ENCODE peak calls at places on chromosomes 1 and 21, in seven cellular contexts. One of them, this sample, is unnamed.

GRCh38 chr1:20008391-20008841 is 29.0 kb upstream of the PLA2G2A start:
- DNase-seq in LoVo: no peak
- DNase-seq in glomerular endothelial cell: no peak
- DNase-seq in HEK293T: no peak
- DNase-seq in A673: no peak
- DNase-seq in stimulated activated CD8-positive, alpha-beta memory T cell treated with anti-CD3 and anti-CD28 coated beads, Interleukin-2, amount 100 ng/mL, for 1 hour: no peak
- DNase-seq in activated CD4-positive, alpha-beta T cell treated with anti-CD3 and anti-CD28 coated beads for 24 hours: no peak
- DNase-seq in this sample: no peak

GRCh38 chr1:108947871-108948525 is 15.3 kb downstream of the CLCC1 start:
- DNase-seq in LoVo: no peak
- DNase-seq in glomerular endothelial cell: no peak
- DNase-seq in HEK293T: no peak
- DNase-seq in A673: no peak
- DNase-seq in stimulated activated CD8-positive, alpha-beta memory T cell treated with anti-CD3 and anti-CD28 coated beads, Interleukin-2, amount 100 ng/mL, for 1 hour: no peak
- DNase-seq in activated CD4-positive, alpha-beta T cell treated with anti-CD3 and anti-CD28 coated beads for 24 hours: no peak
- DNase-seq in this sample: no peak

GRCh38 chr1:201383647-201384405 is 6.3 kb upstream of the TNNT2 start:
- DNase-seq in LoVo: no peak
- DNase-seq in glomerular endothelial cell: no peak
- DNase-seq in HEK293T: no peak
- DNase-seq in A673: peak
- DNase-seq in stimulated activated CD8-positive, alpha-beta memory T cell treated with anti-CD3 and anti-CD28 coated beads, Interleukin-2, amount 100 ng/mL, for 1 hour: no peak
- DNase-seq in activated CD4-positive, alpha-beta T cell treated with anti-CD3 and anti-CD28 coated beads for 24 hours: no peak
- DNase-seq in this sample: peak

GRCh38 chr1:183363967-183364366 is 54.2 kb downstream of the NMNAT2 start:
- DNase-seq in LoVo: no peak
- DNase-seq in glomerular endothelial cell: no peak
- DNase-seq in HEK293T: no peak
- DNase-seq in A673: no peak
- DNase-seq in stimulated activated CD8-positive, alpha-beta memory T cell treated with anti-CD3 and anti-CD28 coated beads, Interleukin-2, amount 100 ng/mL, for 1 hour: no peak
- DNase-seq in activated CD4-positive, alpha-beta T cell treated with anti-CD3 and anti-CD28 coated beads for 24 hours: no peak
- DNase-seq in this sample: no peak

GRCh38 chr1:15952317-15953258 is 23.3 kb downstream of the ZBTB17 start:
- DNase-seq in LoVo: no peak
- DNase-seq in glomerular endothelial cell: no peak
- DNase-seq in HEK293T: no peak
- DNase-seq in A673: peak
- DNase-seq in stimulated activated CD8-positive, alpha-beta memory T cell treated with anti-CD3 and anti-CD28 coated beads, Interleukin-2, amount 100 ng/mL, for 1 hour: no peak
- DNase-seq in activated CD4-positive, alpha-beta T cell treated with anti-CD3 and anti-CD28 coated beads for 24 hours: no peak
- DNase-seq in this sample: peak

GRCh38 chr1:71046891-71047634 is 553 bp downstream of the PTGER3 start:
- DNase-seq in LoVo: no peak
- DNase-seq in glomerular endothelial cell: no peak
- DNase-seq in HEK293T: no peak
- DNase-seq in A673: peak
- DNase-seq in stimulated activated CD8-positive, alpha-beta memory T cell treated with anti-CD3 and anti-CD28 coated beads, Interleukin-2, amount 100 ng/mL, for 1 hour: no peak
- DNase-seq in activated CD4-positive, alpha-beta T cell treated with anti-CD3 and anti-CD28 coated beads for 24 hours: no peak
- DNase-seq in this sample: no peak

GRCh38 chr1:14300991-14301703 is 297.3 kb upstream of the KAZN start:
- DNase-seq in LoVo: no peak
- DNase-seq in glomerular endothelial cell: no peak
- DNase-seq in HEK293T: no peak
- DNase-seq in A673: peak
- DNase-seq in stimulated activated CD8-positive, alpha-beta memory T cell treated with anti-CD3 and anti-CD28 coated beads, Interleukin-2, amount 100 ng/mL, for 1 hour: no peak
- DNase-seq in activated CD4-positive, alpha-beta T cell treated with anti-CD3 and anti-CD28 coated beads for 24 hours: no peak
- DNase-seq in this sample: no peak

GRCh38 chr1:117009132-117009531 is 7.6 kb downstream of the CD101 start:
- DNase-seq in LoVo: no peak
- DNase-seq in glomerular endothelial cell: no peak
- DNase-seq in HEK293T: no peak
- DNase-seq in A673: no peak
- DNase-seq in stimulated activated CD8-positive, alpha-beta memory T cell treated with anti-CD3 and anti-CD28 coated beads, Interleukin-2, amount 100 ng/mL, for 1 hour: no peak
- DNase-seq in activated CD4-positive, alpha-beta T cell treated with anti-CD3 and anti-CD28 coated beads for 24 hours: no peak
- DNase-seq in this sample: no peak

GRCh38 chr1:68358439-68358838 is 91.3 kb downstream of the RPE65 start:
- DNase-seq in LoVo: no peak
- DNase-seq in glomerular endothelial cell: no peak
- DNase-seq in HEK293T: no peak
- DNase-seq in A673: peak
- DNase-seq in stimulated activated CD8-positive, alpha-beta memory T cell treated with anti-CD3 and anti-CD28 coated beads, Interleukin-2, amount 100 ng/mL, for 1 hour: no peak
- DNase-seq in activated CD4-positive, alpha-beta T cell treated with anti-CD3 and anti-CD28 coated beads for 24 hours: no peak
- DNase-seq in this sample: no peak

GRCh38 chr1:58880592-58880991 is 96.7 kb upstream of the JUN start:
- DNase-seq in LoVo: no peak
- DNase-seq in glomerular endothelial cell: no peak
- DNase-seq in HEK293T: no peak
- DNase-seq in A673: no peak
- DNase-seq in stimulated activated CD8-positive, alpha-beta memory T cell treated with anti-CD3 and anti-CD28 coated beads, Interleukin-2, amount 100 ng/mL, for 1 hour: no peak
- DNase-seq in activated CD4-positive, alpha-beta T cell treated with anti-CD3 and anti-CD28 coated beads for 24 hours: no peak
- DNase-seq in this sample: no peak

GRCh38 chr1:84436907-84437667 is 38.8 kb downstream of the DNASE2B start:
- DNase-seq in LoVo: no peak
- DNase-seq in glomerular endothelial cell: no peak
- DNase-seq in HEK293T: no peak
- DNase-seq in A673: no peak
- DNase-seq in stimulated activated CD8-positive, alpha-beta memory T cell treated with anti-CD3 and anti-CD28 coated beads, Interleukin-2, amount 100 ng/mL, for 1 hour: no peak
- DNase-seq in activated CD4-positive, alpha-beta T cell treated with anti-CD3 and anti-CD28 coated beads for 24 hours: no peak
- DNase-seq in this sample: no peak

GRCh38 chr1:17646444-17647287 is 107.2 kb downstream of the ARHGEF10L start:
- DNase-seq in LoVo: no peak
- DNase-seq in glomerular endothelial cell: no peak
- DNase-seq in HEK293T: no peak
- DNase-seq in A673: no peak
- DNase-seq in stimulated activated CD8-positive, alpha-beta memory T cell treated with anti-CD3 and anti-CD28 coated beads, Interleukin-2, amount 100 ng/mL, for 1 hour: no peak
- DNase-seq in activated CD4-positive, alpha-beta T cell treated with anti-CD3 and anti-CD28 coated beads for 24 hours: no peak
- DNase-seq in this sample: no peak

GRCh38 chr21:28485301-28486022 is 507.2 kb downstream of the LTN1 start:
- DNase-seq in LoVo: no peak
- DNase-seq in glomerular endothelial cell: no peak
- DNase-seq in HEK293T: no peak
- DNase-seq in A673: no peak
- DNase-seq in stimulated activated CD8-positive, alpha-beta memory T cell treated with anti-CD3 and anti-CD28 coated beads, Interleukin-2, amount 100 ng/mL, for 1 hour: no peak
- DNase-seq in activated CD4-positive, alpha-beta T cell treated with anti-CD3 and anti-CD28 coated beads for 24 hours: no peak
- DNase-seq in this sample: no peak

GRCh38 chr1:38031513-38031866 is 15.1 kb downstream of the POU3F1 start:
- DNase-seq in LoVo: no peak
- DNase-seq in glomerular endothelial cell: no peak
- DNase-seq in HEK293T: no peak
- DNase-seq in A673: no peak
- DNase-seq in stimulated activated CD8-positive, alpha-beta memory T cell treated with anti-CD3 and anti-CD28 coated beads, Interleukin-2, amount 100 ng/mL, for 1 hour: no peak
- DNase-seq in activated CD4-positive, alpha-beta T cell treated with anti-CD3 and anti-CD28 coated beads for 24 hours: no peak
- DNase-seq in this sample: no peak

GRCh38 chr1:17292299-17293198 is 15.4 kb upstream of the PADI4 start:
- DNase-seq in LoVo: no peak
- DNase-seq in glomerular endothelial cell: no peak
- DNase-seq in HEK293T: no peak
- DNase-seq in A673: no peak
- DNase-seq in stimulated activated CD8-positive, alpha-beta memory T cell treated with anti-CD3 and anti-CD28 coated beads, Interleukin-2, amount 100 ng/mL, for 1 hour: no peak
- DNase-seq in activated CD4-positive, alpha-beta T cell treated with anti-CD3 and anti-CD28 coated beads for 24 hours: no peak
- DNase-seq in this sample: no peak

GRCh38 chr1:64920936-64921589 is 45.3 kb downstream of the JAK1 start:
- DNase-seq in LoVo: no peak
- DNase-seq in glomerular endothelial cell: no peak
- DNase-seq in HEK293T: no peak
- DNase-seq in A673: no peak
- DNase-seq in stimulated activated CD8-positive, alpha-beta memory T cell treated with anti-CD3 and anti-CD28 coated beads, Interleukin-2, amount 100 ng/mL, for 1 hour: no peak
- DNase-seq in activated CD4-positive, alpha-beta T cell treated with anti-CD3 and anti-CD28 coated beads for 24 hours: no peak
- DNase-seq in this sample: no peak

GRCh38 chr21:45234906-45235305 is 52.8 kb downstream of the POFUT2 start:
- DNase-seq in LoVo: no peak
- DNase-seq in glomerular endothelial cell: no peak
- DNase-seq in HEK293T: no peak
- DNase-seq in A673: no peak
- DNase-seq in stimulated activated CD8-positive, alpha-beta memory T cell treated with anti-CD3 and anti-CD28 coated beads, Interleukin-2, amount 100 ng/mL, for 1 hour: no peak
- DNase-seq in activated CD4-positive, alpha-beta T cell treated with anti-CD3 and anti-CD28 coated beads for 24 hours: no peak
- DNase-seq in this sample: peak

GRCh38 chr1:59414406-59415133 is 117.7 kb downstream of the FGGY start:
- DNase-seq in LoVo: no peak
- DNase-seq in glomerular endothelial cell: no peak
- DNase-seq in HEK293T: no peak
- DNase-seq in A673: no peak
- DNase-seq in stimulated activated CD8-positive, alpha-beta memory T cell treated with anti-CD3 and anti-CD28 coated beads, Interleukin-2, amount 100 ng/mL, for 1 hour: no peak
- DNase-seq in activated CD4-positive, alpha-beta T cell treated with anti-CD3 and anti-CD28 coated beads for 24 hours: no peak
- DNase-seq in this sample: peak

GRCh38 chr1:167936930-167937708 is at the start of gene MPC2:
- DNase-seq in LoVo: peak
- DNase-seq in glomerular endothelial cell: no peak
- DNase-seq in HEK293T: peak
- DNase-seq in A673: peak
- DNase-seq in stimulated activated CD8-positive, alpha-beta memory T cell treated with anti-CD3 and anti-CD28 coated beads, Interleukin-2, amount 100 ng/mL, for 1 hour: peak
- DNase-seq in activated CD4-positive, alpha-beta T cell treated with anti-CD3 and anti-CD28 coated beads for 24 hours: peak
- DNase-seq in this sample: peak

GRCh38 chr1:42152907-42153597 is at the start of gene GUCA2B:
- DNase-seq in LoVo: no peak
- DNase-seq in glomerular endothelial cell: no peak
- DNase-seq in HEK293T: no peak
- DNase-seq in A673: no peak
- DNase-seq in stimulated activated CD8-positive, alpha-beta memory T cell treated with anti-CD3 and anti-CD28 coated beads, Interleukin-2, amount 100 ng/mL, for 1 hour: no peak
- DNase-seq in activated CD4-positive, alpha-beta T cell treated with anti-CD3 and anti-CD28 coated beads for 24 hours: no peak
- DNase-seq in this sample: no peak

GRCh38 chr1:159200759-159201158 is 3.9 kb upstream of the ACKR1 start:
- DNase-seq in LoVo: no peak
- DNase-seq in glomerular endothelial cell: no peak
- DNase-seq in HEK293T: no peak
- DNase-seq in A673: no peak
- DNase-seq in stimulated activated CD8-positive, alpha-beta memory T cell treated with anti-CD3 and anti-CD28 coated beads, Interleukin-2, amount 100 ng/mL, for 1 hour: no peak
- DNase-seq in activated CD4-positive, alpha-beta T cell treated with anti-CD3 and anti-CD28 coated beads for 24 hours: no peak
- DNase-seq in this sample: no peak

GRCh38 chr1:150150511-150151021 is 850 bp downstream of the PLEKHO1 start:
- DNase-seq in LoVo: no peak
- DNase-seq in glomerular endothelial cell: no peak
- DNase-seq in HEK293T: peak
- DNase-seq in A673: peak
- DNase-seq in stimulated activated CD8-positive, alpha-beta memory T cell treated with anti-CD3 and anti-CD28 coated beads, Interleukin-2, amount 100 ng/mL, for 1 hour: no peak
- DNase-seq in activated CD4-positive, alpha-beta T cell treated with anti-CD3 and anti-CD28 coated beads for 24 hours: no peak
- DNase-seq in this sample: peak

GRCh38 chr1:166925791-166926483 is 49.4 kb downstream of the ILDR2 start:
- DNase-seq in LoVo: peak
- DNase-seq in glomerular endothelial cell: no peak
- DNase-seq in HEK293T: no peak
- DNase-seq in A673: peak
- DNase-seq in stimulated activated CD8-positive, alpha-beta memory T cell treated with anti-CD3 and anti-CD28 coated beads, Interleukin-2, amount 100 ng/mL, for 1 hour: no peak
- DNase-seq in activated CD4-positive, alpha-beta T cell treated with anti-CD3 and anti-CD28 coated beads for 24 hours: no peak
- DNase-seq in this sample: peak

GRCh38 chr1:233544304-233544703 is 69.6 kb upstream of the KCNK1 start:
- DNase-seq in LoVo: no peak
- DNase-seq in glomerular endothelial cell: no peak
- DNase-seq in HEK293T: no peak
- DNase-seq in A673: no peak
- DNase-seq in stimulated activated CD8-positive, alpha-beta memory T cell treated with anti-CD3 and anti-CD28 coated beads, Interleukin-2, amount 100 ng/mL, for 1 hour: no peak
- DNase-seq in activated CD4-positive, alpha-beta T cell treated with anti-CD3 and anti-CD28 coated beads for 24 hours: no peak
- DNase-seq in this sample: no peak

GRCh38 chr1:54774820-54775498 is 10.6 kb upstream of the PARS2 start:
- DNase-seq in LoVo: no peak
- DNase-seq in glomerular endothelial cell: no peak
- DNase-seq in HEK293T: peak
- DNase-seq in A673: peak
- DNase-seq in stimulated activated CD8-positive, alpha-beta memory T cell treated with anti-CD3 and anti-CD28 coated beads, Interleukin-2, amount 100 ng/mL, for 1 hour: no peak
- DNase-seq in activated CD4-positive, alpha-beta T cell treated with anti-CD3 and anti-CD28 coated beads for 24 hours: no peak
- DNase-seq in this sample: peak

GRCh38 chr1:51249445-51249844 is 13.4 kb downstream of the RNF11 start:
- DNase-seq in LoVo: no peak
- DNase-seq in glomerular endothelial cell: no peak
- DNase-seq in HEK293T: no peak
- DNase-seq in A673: no peak
- DNase-seq in stimulated activated CD8-positive, alpha-beta memory T cell treated with anti-CD3 and anti-CD28 coated beads, Interleukin-2, amount 100 ng/mL, for 1 hour: no peak
- DNase-seq in activated CD4-positive, alpha-beta T cell treated with anti-CD3 and anti-CD28 coated beads for 24 hours: no peak
- DNase-seq in this sample: no peak

GRCh38 chr1:176770066-176770465 is 307.1 kb downstream of the PAPPA2 start:
- DNase-seq in LoVo: no peak
- DNase-seq in glomerular endothelial cell: no peak
- DNase-seq in HEK293T: no peak
- DNase-seq in A673: no peak
- DNase-seq in stimulated activated CD8-positive, alpha-beta memory T cell treated with anti-CD3 and anti-CD28 coated beads, Interleukin-2, amount 100 ng/mL, for 1 hour: no peak
- DNase-seq in activated CD4-positive, alpha-beta T cell treated with anti-CD3 and anti-CD28 coated beads for 24 hours: no peak
- DNase-seq in this sample: no peak

GRCh38 chr1:201229771-201230635 is 39.4 kb downstream of the IGFN1 start:
- DNase-seq in LoVo: peak
- DNase-seq in glomerular endothelial cell: no peak
- DNase-seq in HEK293T: no peak
- DNase-seq in A673: no peak
- DNase-seq in stimulated activated CD8-positive, alpha-beta memory T cell treated with anti-CD3 and anti-CD28 coated beads, Interleukin-2, amount 100 ng/mL, for 1 hour: no peak
- DNase-seq in activated CD4-positive, alpha-beta T cell treated with anti-CD3 and anti-CD28 coated beads for 24 hours: no peak
- DNase-seq in this sample: no peak

GRCh38 chr1:160993544-160993943 is 27.4 kb downstream of the F11R start:
- DNase-seq in LoVo: no peak
- DNase-seq in glomerular endothelial cell: no peak
- DNase-seq in HEK293T: no peak
- DNase-seq in A673: peak
- DNase-seq in stimulated activated CD8-positive, alpha-beta memory T cell treated with anti-CD3 and anti-CD28 coated beads, Interleukin-2, amount 100 ng/mL, for 1 hour: no peak
- DNase-seq in activated CD4-positive, alpha-beta T cell treated with anti-CD3 and anti-CD28 coated beads for 24 hours: no peak
- DNase-seq in this sample: peak

GRCh38 chr1:216464489-216464888 is 41.2 kb upstream of the USH2A start:
- DNase-seq in LoVo: no peak
- DNase-seq in glomerular endothelial cell: no peak
- DNase-seq in HEK293T: no peak
- DNase-seq in A673: peak
- DNase-seq in stimulated activated CD8-positive, alpha-beta memory T cell treated with anti-CD3 and anti-CD28 coated beads, Interleukin-2, amount 100 ng/mL, for 1 hour: no peak
- DNase-seq in activated CD4-positive, alpha-beta T cell treated with anti-CD3 and anti-CD28 coated beads for 24 hours: no peak
- DNase-seq in this sample: no peak

GRCh38 chr21:15250384-15250783 is 185.6 kb upstream of the NRIP1 start:
- DNase-seq in LoVo: no peak
- DNase-seq in glomerular endothelial cell: no peak
- DNase-seq in HEK293T: no peak
- DNase-seq in A673: no peak
- DNase-seq in stimulated activated CD8-positive, alpha-beta memory T cell treated with anti-CD3 and anti-CD28 coated beads, Interleukin-2, amount 100 ng/mL, for 1 hour: no peak
- DNase-seq in activated CD4-positive, alpha-beta T cell treated with anti-CD3 and anti-CD28 coated beads for 24 hours: no peak
- DNase-seq in this sample: no peak

GRCh38 chr21:41766051-41766882 is 585 bp downstream of the RIPK4 start:
- DNase-seq in LoVo: no peak
- DNase-seq in glomerular endothelial cell: no peak
- DNase-seq in HEK293T: no peak
- DNase-seq in A673: peak
- DNase-seq in stimulated activated CD8-positive, alpha-beta memory T cell treated with anti-CD3 and anti-CD28 coated beads, Interleukin-2, amount 100 ng/mL, for 1 hour: no peak
- DNase-seq in activated CD4-positive, alpha-beta T cell treated with anti-CD3 and anti-CD28 coated beads for 24 hours: no peak
- DNase-seq in this sample: no peak

GRCh38 chr1:214989341-214989740 is 93.2 kb upstream of the KCNK2 start:
- DNase-seq in LoVo: no peak
- DNase-seq in glomerular endothelial cell: no peak
- DNase-seq in HEK293T: no peak
- DNase-seq in A673: no peak
- DNase-seq in stimulated activated CD8-positive, alpha-beta memory T cell treated with anti-CD3 and anti-CD28 coated beads, Interleukin-2, amount 100 ng/mL, for 1 hour: no peak
- DNase-seq in activated CD4-positive, alpha-beta T cell treated with anti-CD3 and anti-CD28 coated beads for 24 hours: no peak
- DNase-seq in this sample: no peak

GRCh38 chr1:7536891-7537591 is 234.1 kb upstream of the VAMP3 start:
- DNase-seq in LoVo: no peak
- DNase-seq in glomerular endothelial cell: no peak
- DNase-seq in HEK293T: no peak
- DNase-seq in A673: no peak
- DNase-seq in stimulated activated CD8-positive, alpha-beta memory T cell treated with anti-CD3 and anti-CD28 coated beads, Interleukin-2, amount 100 ng/mL, for 1 hour: no peak
- DNase-seq in activated CD4-positive, alpha-beta T cell treated with anti-CD3 and anti-CD28 coated beads for 24 hours: no peak
- DNase-seq in this sample: no peak

GRCh38 chr1:30522031-30523004 is 201.1 kb downstream of the MATN1 start:
- DNase-seq in LoVo: no peak
- DNase-seq in glomerular endothelial cell: no peak
- DNase-seq in HEK293T: no peak
- DNase-seq in A673: peak
- DNase-seq in stimulated activated CD8-positive, alpha-beta memory T cell treated with anti-CD3 and anti-CD28 coated beads, Interleukin-2, amount 100 ng/mL, for 1 hour: no peak
- DNase-seq in activated CD4-positive, alpha-beta T cell treated with anti-CD3 and anti-CD28 coated beads for 24 hours: no peak
- DNase-seq in this sample: peak

This sample was measured in SJCRH30.